ENCODE peak calls at places on chromosomes 11 and 22, in four cellular contexts. W, O, R and K are unnamed samples.

GRCh38 chr11:76257040-76257730 is 50.9 kb upstream of the WNT11 start:
- DNase-seq in R (no peak), W (no peak), O (no peak), K (no peak)

GRCh38 chr11:120564573-120565301 is 53.2 kb downstream of the GRIK4 start:
- DNase-seq in O (peak; percentile 50), W (peak; percentile 58), R (peak; percentile 71), K (peak; percentile 45)

GRCh38 chr11:100676901-100677300 is 10.2 kb upstream of the ARHGAP42 start:
- DNase-seq in W (no peak), O (no peak), R (no peak), K (no peak)

GRCh38 chr11:19025799-19026406 is 34.6 kb downstream of the MRGPRX2 start:
- DNase-seq in R (no peak), W (peak; percentile 16), O (no peak), K (no peak)

GRCh38 chr11:45974806-45975205 is 52.4 kb downstream of the LARGE2 start:
- DNase-seq in O (no peak), W (no peak), R (no peak), K (no peak)

GRCh38 chr22:24772493-24773220 is 1.9 kb downstream of the PIWIL3 start:
- DNase-seq in O (no peak), R (no peak), W (peak; percentile 46), K (no peak)

GRCh38 chr11:127789887-127790286 is 789.3 kb upstream of the KIRREL3 start:
- DNase-seq in R (peak; percentile 12), O (no peak), W (peak; percentile 25), K (no peak)

GRCh38 chr22:42180349-42180842 is 49.8 kb upstream of the CYP2D6 start:
- DNase-seq in W (peak; percentile 66), R (peak; percentile 67), O (no peak), K (no peak)

GRCh38 chr11:536841-537621 is at the start of gene LRRC56:
- DNase-seq in W (peak; percentile 93), O (peak; percentile 80), R (peak; percentile 93), K (peak; percentile 74)

GRCh38 chr22:45550416-45550815 is 47.7 kb downstream of the FBLN1 start:
- DNase-seq in W (peak; percentile 3), O (no peak), R (no peak), K (no peak)

GRCh38 chr11:116465056-116465455 is 307.7 kb downstream of the BUD13 start:
- DNase-seq in O (no peak), R (no peak), W (no peak), K (no peak)

GRCh38 chr11:124085583-124085982 is 29.7 kb upstream of the VWA5A start:
- DNase-seq in R (no peak), W (no peak), O (no peak), K (no peak)

GRCh38 chr22:17866127-17866526 is 91.9 kb upstream of the BID start:
- DNase-seq in W (no peak), O (no peak), R (no peak), K (no peak)

GRCh38 chr11:35253237-35253636 is 114.3 kb downstream of the CD44 start:
- DNase-seq in O (no peak), R (no peak), W (no peak), K (no peak)

GRCh38 chr11:111833524-111833923 is 37.9 kb downstream of the ALG9 start:
- DNase-seq in W (no peak), O (no peak), R (no peak), K (no peak)
- TF ChIP-seq CTCF in W (peak; percentile 24), O (peak; percentile 13), R (no peak), K (peak; percentile 44)

DNA sequence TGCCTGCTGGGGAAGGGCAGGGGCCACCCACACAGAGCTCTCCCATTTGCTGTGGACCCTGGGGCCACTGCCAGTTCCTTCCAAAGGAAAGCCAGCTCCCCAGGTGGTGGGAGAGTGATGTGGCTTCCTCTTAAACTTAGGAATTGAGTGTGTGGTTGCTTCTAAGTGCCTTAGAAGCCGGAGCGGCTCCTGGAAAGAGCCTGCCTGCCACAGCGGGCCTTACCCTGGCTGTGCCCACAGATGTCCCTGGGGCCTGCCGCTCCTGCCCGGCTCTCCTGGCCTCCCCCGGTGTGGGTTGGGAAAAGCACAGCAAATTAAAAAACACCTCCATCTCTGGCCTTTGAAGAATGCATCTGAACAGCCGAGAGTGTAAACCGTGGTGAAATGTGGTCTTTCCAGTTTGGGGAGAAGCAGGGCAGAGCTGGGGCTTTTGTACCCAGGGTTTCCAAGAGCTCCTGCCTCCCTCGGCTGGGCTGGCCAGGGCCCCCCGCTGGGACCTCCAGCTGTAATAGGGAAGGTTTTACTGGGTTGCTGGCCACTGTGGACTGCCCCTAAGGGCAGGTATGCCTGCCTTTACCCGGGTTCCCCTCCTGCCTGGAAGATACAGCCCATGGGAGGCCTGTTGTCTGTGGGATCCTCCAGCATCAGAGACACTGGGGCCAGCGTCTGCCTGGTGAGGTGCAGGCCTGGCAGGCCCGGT is 30.2 kb downstream of the LRP5 start:
- DNase-seq in W (peak; percentile 64), R (no peak), O (no peak), K (no peak)
- TF ChIP-seq CTCF in W (no peak), R (no peak), O (no peak), K (no peak)

GRCh38 chr11:1546536-1547466 is 25.3 kb downstream of the DUSP8 start:
- DNase-seq in O (peak; percentile 56), W (peak; percentile 86), R (peak; percentile 60), K (no peak)
- TF ChIP-seq CTCF in O (peak; percentile 70), W (peak; percentile 85), R (peak; percentile 87), K (peak; percentile 90)

GRCh38 chr22:22349455-22349836 is 104.9 kb downstream of the VPREB1 start:
- DNase-seq in R (no peak), O (no peak), W (no peak), K (no peak)

GRCh38 chr22:22346401-22347107 is 102.0 kb downstream of the VPREB1 start:
- DNase-seq in W (no peak), O (no peak), R (no peak), K (no peak)

GRCh38 chr22:22348815-22349454 is 104.3 kb downstream of the VPREB1 start:
- DNase-seq in O (no peak), R (no peak), W (no peak), K (no peak)

GRCh38 chr22:22345781-22346180 is 101.2 kb downstream of the VPREB1 start:
- DNase-seq in R (no peak), O (no peak), W (no peak), K (no peak)

GRCh38 chr22:22348127-22348814 is 103.7 kb downstream of the VPREB1 start:
- DNase-seq in R (no peak), O (no peak), W (peak; percentile 23), K (no peak)
- TF ChIP-seq CTCF in R (no peak), O (no peak), W (peak; percentile 27), K (peak; percentile 19)

DNA sequence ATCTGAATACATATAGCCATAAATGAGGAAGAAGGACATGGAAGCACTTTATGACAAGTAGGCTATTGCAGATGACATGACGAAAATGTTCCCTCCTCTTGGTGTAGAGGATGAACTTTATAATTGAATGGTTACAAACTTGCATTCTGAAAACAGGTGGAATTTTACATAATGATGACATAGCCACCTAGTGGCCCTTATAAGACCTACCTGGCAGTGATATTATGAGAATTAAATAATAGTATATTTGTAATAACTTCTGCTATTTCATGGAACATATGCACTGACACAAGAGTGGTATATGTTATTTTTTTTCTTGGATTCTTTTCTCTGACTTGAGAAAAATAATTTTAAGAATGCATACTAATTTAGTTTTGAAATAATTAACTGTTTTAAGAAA is 22.9 kb downstream of the TRIM22 start:
- DNase-seq in R (no peak), W (no peak), O (no peak), K (no peak)
- TF ChIP-seq CTCF in R (peak; percentile 54), W (peak; percentile 32), O (peak; percentile 18), K (peak; percentile 36)

DNA sequence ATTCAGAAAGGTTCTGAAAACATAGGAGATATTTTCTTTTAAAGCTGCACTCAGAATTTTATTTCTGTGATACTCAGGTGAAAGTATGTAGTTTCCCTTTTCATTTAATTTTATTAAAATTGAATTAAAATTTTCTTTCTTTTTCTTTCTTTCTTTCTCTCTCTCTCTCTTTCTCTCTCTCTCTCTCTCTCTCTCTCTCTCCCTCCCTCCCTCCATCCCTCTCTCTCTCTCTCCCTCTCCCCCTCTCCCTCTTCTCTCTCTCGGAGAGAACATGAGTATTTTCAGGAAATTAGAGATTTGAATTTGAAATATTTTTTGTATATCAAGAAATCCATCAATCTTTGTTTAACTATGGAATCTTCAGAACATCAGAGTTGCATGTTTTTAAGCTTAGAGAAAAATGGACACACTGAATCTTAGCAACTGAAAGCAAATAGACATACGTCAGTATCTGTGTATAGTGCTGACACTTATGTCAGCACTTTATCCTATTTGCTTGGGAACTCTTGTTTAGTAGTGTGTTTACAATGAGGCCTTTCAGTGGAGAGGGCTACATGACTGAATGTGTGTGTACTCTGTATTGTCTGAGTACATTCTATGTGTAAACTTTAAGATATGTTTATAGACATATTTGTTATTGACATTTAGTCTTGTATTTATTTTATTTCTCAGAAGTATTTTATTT is 44.5 kb downstream of the PDE3B start:
- DNase-seq in O (no peak), R (no peak), W (no peak), K (no peak)
- TF ChIP-seq CTCF in O (no peak), R (no peak), W (no peak), K (no peak)

DNA sequence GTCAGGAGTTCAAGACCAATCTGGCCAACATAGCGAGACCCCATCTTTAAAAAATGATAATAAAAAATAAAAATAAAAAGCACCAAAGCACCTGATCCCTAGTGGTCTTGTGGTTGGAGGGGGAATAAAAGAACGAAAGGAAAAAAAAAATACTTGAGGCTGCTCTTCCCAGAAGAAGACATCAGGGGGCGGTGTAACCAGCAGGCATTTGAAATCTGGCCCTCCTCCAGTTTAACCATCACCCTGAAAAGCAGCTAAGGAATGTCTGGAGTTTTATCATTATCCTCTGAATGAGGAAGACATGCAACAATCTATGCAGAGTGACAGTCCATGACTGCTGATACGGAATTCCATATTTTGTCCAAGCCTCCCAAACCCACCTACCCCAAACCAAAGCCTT is 5.6 kb upstream of the KCTD17 start:
- DNase-seq in O (no peak), W (peak; percentile 47), R (peak; percentile 47), K (no peak)
- TF ChIP-seq CTCF in O (peak; percentile 44), W (peak; percentile 48), R (peak; percentile 76), K (peak; percentile 43)

GRCh38 chr11:114027941-114028340 is 31.6 kb upstream of the ZBTB16 start:
- DNase-seq in W (no peak), R (no peak), O (no peak), K (no peak)
- TF ChIP-seq CTCF in W (peak; percentile 35), R (no peak), O (peak; percentile 21), K (peak; percentile 43)

GRCh38 chr11:16926868-16927267 is 87.3 kb downstream of the PLEKHA7 start:
- DNase-seq in W (no peak), O (no peak), R (no peak), K (no peak)
- TF ChIP-seq CTCF in W (no peak), O (no peak), R (no peak), K (no peak)

DNA sequence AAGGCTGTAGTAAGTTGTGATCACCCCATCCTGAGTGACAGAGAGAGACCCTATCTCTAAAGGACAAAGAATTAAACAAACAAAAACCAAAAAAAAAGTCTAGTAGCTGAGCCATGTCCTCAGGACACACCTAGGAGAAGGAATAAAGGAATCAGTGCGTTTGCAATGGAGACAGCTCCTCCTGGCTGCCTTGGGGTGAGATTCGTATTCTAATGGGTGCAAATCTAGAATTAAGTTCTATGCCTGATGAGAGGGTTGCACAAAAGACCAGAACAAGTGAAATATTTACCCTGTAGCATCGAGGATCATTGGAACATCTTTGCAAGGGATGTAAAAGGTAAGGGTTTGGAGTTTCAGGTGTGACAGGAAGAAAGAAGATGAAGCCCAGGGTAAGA is 70.3 kb upstream of the BMAL1 start:
- DNase-seq in O (no peak), W (no peak), R (no peak), K (no peak)
- TF ChIP-seq CTCF in O (no peak), W (peak; percentile 29), R (no peak), K (no peak)